ENCODE peak calls at places on chromosomes 7 and 10, in four cellular contexts. One of them, this sample, is unnamed.

GRCh38 chr7:158649279-158649678 is 55.3 kb downstream of the NCAPG2 start:
- DNase-seq in left ventricle myocardium inferior: no peak
- DNase-seq in lower lobe of right lung: no peak
- DNase-seq in mammary epithelial cell: peak
- DNase-seq in this sample: no peak

GRCh38 chr7:73960548-73960947 is 67.4 kb upstream of the ELN start:
- DNase-seq in left ventricle myocardium inferior: no peak
- DNase-seq in lower lobe of right lung: no peak
- DNase-seq in mammary epithelial cell: no peak
- DNase-seq in this sample: no peak

GRCh38 chr10:73079779-73080178 is 16.9 kb downstream of the P4HA1 start:
- DNase-seq in left ventricle myocardium inferior: no peak
- DNase-seq in lower lobe of right lung: no peak
- DNase-seq in mammary epithelial cell: no peak
- DNase-seq in this sample: no peak

GRCh38 chr7:17665029-17665428 is 275.3 kb downstream of the SNX13 start:
- DNase-seq in left ventricle myocardium inferior: no peak
- DNase-seq in lower lobe of right lung: no peak
- DNase-seq in mammary epithelial cell: no peak
- DNase-seq in this sample: no peak

GRCh38 chr7:11212080-11212711 is 238.5 kb downstream of the PHF14 start:
- DNase-seq in left ventricle myocardium inferior: no peak
- DNase-seq in lower lobe of right lung: no peak
- DNase-seq in mammary epithelial cell: peak
- DNase-seq in this sample: no peak

GRCh38 chr10:72243822-72244437 is 27.9 kb upstream of the ASCC1 start:
- DNase-seq in left ventricle myocardium inferior: peak
- DNase-seq in lower lobe of right lung: peak
- DNase-seq in mammary epithelial cell: peak
- DNase-seq in this sample: peak

GRCh38 chr7:135538387-135538786 is 19.3 kb upstream of the NUP205 start:
- DNase-seq in left ventricle myocardium inferior: no peak
- DNase-seq in lower lobe of right lung: no peak
- DNase-seq in mammary epithelial cell: no peak
- DNase-seq in this sample: no peak

GRCh38 chr7:104174798-104175197 is 33.0 kb downstream of the ORC5 start:
- DNase-seq in left ventricle myocardium inferior: no peak
- DNase-seq in lower lobe of right lung: no peak
- DNase-seq in mammary epithelial cell: no peak
- DNase-seq in this sample: no peak

GRCh38 chr10:11638055-11638698 is 26.7 kb upstream of the USP6NL start:
- DNase-seq in left ventricle myocardium inferior: no peak
- DNase-seq in lower lobe of right lung: no peak
- DNase-seq in mammary epithelial cell: no peak
- DNase-seq in this sample: no peak

GRCh38 chr10:121281576-121281975 is 316.7 kb downstream of the FGFR2 start:
- DNase-seq in left ventricle myocardium inferior: no peak
- DNase-seq in lower lobe of right lung: no peak
- DNase-seq in mammary epithelial cell: peak
- DNase-seq in this sample: no peak

GRCh38 chr10:21057989-21058388 is 160.9 kb upstream of the NEBL start:
- DNase-seq in left ventricle myocardium inferior: no peak
- DNase-seq in lower lobe of right lung: no peak
- DNase-seq in mammary epithelial cell: no peak
- DNase-seq in this sample: no peak

GRCh38 chr7:50379082-50379481 is 71.1 kb downstream of the FIGNL1 start:
- DNase-seq in left ventricle myocardium inferior: no peak
- DNase-seq in lower lobe of right lung: no peak
- DNase-seq in mammary epithelial cell: peak
- DNase-seq in this sample: no peak

GRCh38 chr7:144907577-144907976 is 71.7 kb upstream of the TPK1 start:
- DNase-seq in left ventricle myocardium inferior: no peak
- DNase-seq in lower lobe of right lung: no peak
- DNase-seq in mammary epithelial cell: no peak
- DNase-seq in this sample: no peak

GRCh38 chr10:103620357-103620749 is 126.8 kb downstream of the NEURL1 start:
- DNase-seq in left ventricle myocardium inferior: no peak
- DNase-seq in lower lobe of right lung: no peak
- DNase-seq in mammary epithelial cell: no peak
- DNase-seq in this sample: no peak

GRCh38 chr7:1045038-1045726 is 836 bp downstream of the GPR146 start:
- DNase-seq in left ventricle myocardium inferior: no peak
- DNase-seq in lower lobe of right lung: no peak
- DNase-seq in mammary epithelial cell: no peak
- DNase-seq in this sample: peak

GRCh38 chr10:72260215-72260587 is 13.5 kb upstream of the DDIT4 start:
- DNase-seq in left ventricle myocardium inferior: peak
- DNase-seq in lower lobe of right lung: no peak
- DNase-seq in mammary epithelial cell: no peak
- DNase-seq in this sample: no peak

GRCh38 chr10:72784551-72785421 is 92.8 kb downstream of the MCU start:
- DNase-seq in left ventricle myocardium inferior: peak
- DNase-seq in lower lobe of right lung: peak
- DNase-seq in mammary epithelial cell: peak
- DNase-seq in this sample: no peak

GRCh38 chr10:86707505-86707904 is 39.2 kb downstream of the LDB3 start:
- DNase-seq in left ventricle myocardium inferior: no peak
- DNase-seq in lower lobe of right lung: no peak
- DNase-seq in mammary epithelial cell: no peak
- DNase-seq in this sample: peak

GRCh38 chr7:22718911-22719420 is 8.0 kb upstream of the IL6 start:
- DNase-seq in left ventricle myocardium inferior: no peak
- DNase-seq in lower lobe of right lung: no peak
- DNase-seq in mammary epithelial cell: no peak
- DNase-seq in this sample: no peak

GRCh38 chr7:73892003-73892975 is 31.3 kb downstream of the TMEM270 start:
- DNase-seq in left ventricle myocardium inferior: peak
- DNase-seq in lower lobe of right lung: no peak
- DNase-seq in mammary epithelial cell: no peak
- DNase-seq in this sample: no peak

GRCh38 chr10:96283756-96284155 is 12.4 kb upstream of the BLNK start:
- DNase-seq in left ventricle myocardium inferior: no peak
- DNase-seq in lower lobe of right lung: no peak
- DNase-seq in mammary epithelial cell: no peak
- DNase-seq in this sample: no peak

GRCh38 chr10:118798186-118798811 is 43.5 kb upstream of the CACUL1 start:
- DNase-seq in left ventricle myocardium inferior: no peak
- DNase-seq in lower lobe of right lung: no peak
- DNase-seq in mammary epithelial cell: peak
- DNase-seq in this sample: no peak

GRCh38 chr10:31194986-31195385 is 124.0 kb upstream of the ZEB1 start:
- DNase-seq in left ventricle myocardium inferior: no peak
- DNase-seq in lower lobe of right lung: no peak
- DNase-seq in mammary epithelial cell: peak
- DNase-seq in this sample: no peak

GRCh38 chr10:45410807-45411606 is 37.0 kb downstream of the ALOX5 start:
- DNase-seq in left ventricle myocardium inferior: no peak
- DNase-seq in lower lobe of right lung: no peak
- DNase-seq in mammary epithelial cell: no peak
- DNase-seq in this sample: no peak

GRCh38 chr10:3106908-3107425 is 39.6 kb downstream of the PFKP start:
- DNase-seq in left ventricle myocardium inferior: no peak
- DNase-seq in lower lobe of right lung: no peak
- DNase-seq in mammary epithelial cell: no peak
- DNase-seq in this sample: peak

GRCh38 chr7:75534727-75535307 is 42.7 kb downstream of the SPDYE5 start:
- DNase-seq in left ventricle myocardium inferior: no peak
- DNase-seq in lower lobe of right lung: no peak
- DNase-seq in mammary epithelial cell: no peak
- DNase-seq in this sample: no peak

GRCh38 chr7:43905954-43906326 is 456 bp downstream of the URGCP start:
- DNase-seq in left ventricle myocardium inferior: peak
- DNase-seq in lower lobe of right lung: peak
- DNase-seq in mammary epithelial cell: peak
- DNase-seq in this sample: no peak

GRCh38 chr7:74542558-74543117 is 88.9 kb downstream of the GTF2IRD1 start:
- DNase-seq in left ventricle myocardium inferior: peak
- DNase-seq in lower lobe of right lung: no peak
- DNase-seq in mammary epithelial cell: peak
- DNase-seq in this sample: no peak

GRCh38 chr7:22356855-22357310 is at the start of gene RAPGEF5:
- DNase-seq in left ventricle myocardium inferior: no peak
- DNase-seq in lower lobe of right lung: peak
- DNase-seq in mammary epithelial cell: peak
- DNase-seq in this sample: no peak

GRCh38 chr10:86399514-86399878 is 32.9 kb upstream of the GRID1 start:
- DNase-seq in left ventricle myocardium inferior: no peak
- DNase-seq in lower lobe of right lung: no peak
- DNase-seq in mammary epithelial cell: no peak
- DNase-seq in this sample: no peak

GRCh38 chr7:151631968-151632749 is 112.5 kb upstream of the RHEB start:
- DNase-seq in left ventricle myocardium inferior: peak
- DNase-seq in lower lobe of right lung: peak
- DNase-seq in mammary epithelial cell: peak
- DNase-seq in this sample: no peak
- TF ChIP-seq CTCF in left ventricle myocardium inferior: peak
- TF ChIP-seq CTCF in lower lobe of right lung: no peak
- TF ChIP-seq CTCF in mammary epithelial cell: peak
- TF ChIP-seq CTCF in this sample: peak

GRCh38 chr10:43648392-43649148 is at the start of gene ZNF32:
- DNase-seq in left ventricle myocardium inferior: peak
- DNase-seq in lower lobe of right lung: peak
- DNase-seq in mammary epithelial cell: peak
- DNase-seq in this sample: no peak
- TF ChIP-seq CTCF in left ventricle myocardium inferior: no peak
- TF ChIP-seq CTCF in lower lobe of right lung: no peak
- TF ChIP-seq CTCF in mammary epithelial cell: no peak
- TF ChIP-seq CTCF in this sample: no peak

DNA sequence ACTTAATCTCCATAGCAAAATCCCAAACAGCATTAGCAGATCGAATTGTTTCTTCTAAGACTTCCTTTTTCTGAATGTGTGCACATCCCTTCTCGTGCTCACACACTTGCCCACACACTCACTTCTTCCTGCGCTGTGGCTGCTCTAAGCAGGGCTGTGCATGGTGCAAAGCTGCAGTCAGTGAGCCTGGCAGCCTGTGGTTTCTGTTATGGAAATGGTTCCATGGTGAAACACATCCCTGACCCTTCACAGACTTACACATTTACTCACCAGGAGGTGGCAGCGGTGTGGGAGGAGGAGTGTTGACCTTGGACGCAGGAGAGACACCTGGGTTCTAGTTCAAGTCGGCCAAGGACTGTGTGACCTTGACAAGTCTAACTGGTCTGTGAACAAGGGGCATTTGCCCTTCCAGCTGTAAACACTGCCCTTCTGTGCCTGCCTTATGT is 24.9 kb downstream of the MTURN start:
- DNase-seq in left ventricle myocardium inferior: no peak
- DNase-seq in lower lobe of right lung: peak
- DNase-seq in mammary epithelial cell: peak
- DNase-seq in this sample: no peak
- TF ChIP-seq CTCF in left ventricle myocardium inferior: peak
- TF ChIP-seq CTCF in lower lobe of right lung: no peak
- TF ChIP-seq CTCF in mammary epithelial cell: peak
- TF ChIP-seq CTCF in this sample: peak

DNA sequence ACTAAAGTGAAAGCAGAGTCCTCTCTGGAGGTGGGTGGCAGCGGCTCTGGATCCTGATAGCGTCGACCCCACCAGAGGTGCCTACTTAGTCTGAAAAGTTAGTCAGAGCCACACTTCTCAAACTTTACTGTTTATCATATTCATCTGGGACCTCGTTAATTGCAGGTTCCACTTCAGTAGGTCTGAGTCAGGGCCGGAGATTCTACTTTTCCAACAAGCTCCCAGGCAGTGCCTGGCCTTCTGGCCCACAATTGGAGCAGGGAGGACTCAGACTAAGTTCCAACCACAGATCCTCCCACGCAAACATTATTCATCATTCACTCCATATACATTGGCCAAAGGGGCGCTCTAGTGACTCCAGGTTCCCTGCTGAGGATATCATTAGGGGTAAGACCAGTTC is 78.1 kb downstream of the VSTM4 start:
- DNase-seq in left ventricle myocardium inferior: no peak
- DNase-seq in lower lobe of right lung: no peak
- DNase-seq in mammary epithelial cell: peak
- DNase-seq in this sample: no peak
- TF ChIP-seq CTCF in left ventricle myocardium inferior: no peak
- TF ChIP-seq CTCF in lower lobe of right lung: no peak
- TF ChIP-seq CTCF in mammary epithelial cell: no peak
- TF ChIP-seq CTCF in this sample: no peak

GRCh38 chr10:32445036-32445435 is 904 bp upstream of the CCDC7 start:
- DNase-seq in left ventricle myocardium inferior: no peak
- DNase-seq in lower lobe of right lung: no peak
- DNase-seq in mammary epithelial cell: no peak
- DNase-seq in this sample: no peak
- TF ChIP-seq CTCF in left ventricle myocardium inferior: no peak
- TF ChIP-seq CTCF in lower lobe of right lung: no peak
- TF ChIP-seq CTCF in mammary epithelial cell: no peak
- TF ChIP-seq CTCF in this sample: no peak